ENCODE peak calls at places on chromosomes 6 and 20, in seven cellular contexts. L is CD4-positive, alpha-beta T cell; F is transverse colon; Q is neural progenitor cell; Y is stimulated activated CD4-positive, alpha-beta T cell treated with anti-CD3 and anti-CD28 coated beads, TNF-alpha, amount 100 ng/mL, for 24 hours; O is amniotic stem cell; Z is fibroblast of pulmonary artery. J is an unnamed sample.

GRCh38 chr6:48032156-48032555 is 78.8 kb downstream of the PTCHD4 start:
- DNase-seq in L (no peak), F (no peak), Q (no peak), Y (no peak), O (peak; percentile 68), Z (peak; percentile 77), J (peak; percentile 62)

GRCh38 chr20:64234291-64234791 is 21.2 kb upstream of the PCMTD2 start:
- DNase-seq in L (no peak), F (no peak), Q (no peak), Y (no peak), O (no peak), Z (no peak), J (no peak)

GRCh38 chr6:161079566-161080262 is 88.1 kb downstream of the MAP3K4 start:
- DNase-seq in L (no peak), F (no peak), Q (no peak), Y (peak; percentile 40), O (no peak), Z (peak; percentile 71), J (peak; percentile 76)

GRCh38 chr6:147869223-147869600 is 360.7 kb downstream of the SAMD5 start:
- DNase-seq in L (no peak), F (no peak), Q (no peak), Y (no peak), O (no peak), Z (no peak), J (no peak)

GRCh38 chr20:31841928-31842327 is 3.5 kb downstream of the FOXS1 start:
- DNase-seq in L (no peak), F (no peak), Q (no peak), Y (no peak), O (no peak), Z (peak; percentile 84), J (peak; percentile 78)

GRCh38 chr6:156720739-156721714 is 56.2 kb upstream of the ARID1B start:
- DNase-seq in L (no peak), F (peak; percentile 52), Q (peak; percentile 42), Y (no peak), O (no peak), Z (peak; percentile 18), J (no peak)

GRCh38 chr6:104710543-104711335 is 149.0 kb downstream of the HACE1 start:
- DNase-seq in L (no peak), F (no peak), Q (no peak), Y (no peak), O (no peak), Z (no peak), J (no peak)

GRCh38 chr6:13924146-13924948 is 405 bp upstream of the RNF182 start:
- DNase-seq in L (peak; percentile 49), F (no peak), Q (peak; percentile 92), Y (no peak), O (peak; percentile 6), Z (peak; percentile 37), J (peak; percentile 68)

GRCh38 chr20:45055056-45055455 is 45.9 kb downstream of the KCNS1 start:
- DNase-seq in L (no peak), F (no peak), Q (no peak), Y (no peak), O (no peak), Z (no peak), J (peak; percentile 23)

GRCh38 chr6:39787322-39787721 is 4.9 kb upstream of the DAAM2 start:
- DNase-seq in L (no peak), F (no peak), Q (no peak), Y (no peak), O (no peak), Z (no peak), J (no peak)

GRCh38 chr6:21909321-21909720 is 315.8 kb downstream of the SOX4 start:
- DNase-seq in L (no peak), F (no peak), Q (no peak), Y (no peak), O (no peak), Z (no peak), J (no peak)

GRCh38 chr6:11822346-11822745 is 43.7 kb upstream of the ADTRP start:
- DNase-seq in L (no peak), F (no peak), Q (no peak), Y (no peak), O (no peak), Z (no peak), J (no peak)

GRCh38 chr6:16108996-16109658 is 19.8 kb upstream of the MYLIP start:
- DNase-seq in L (no peak), F (peak; percentile 20), Q (no peak), Y (no peak), O (no peak), Z (peak; percentile 41), J (no peak)

GRCh38 chr6:26211963-26212362 is 124.7 kb downstream of the HFE start:
- DNase-seq in L (no peak), F (no peak), Q (no peak), Y (no peak), O (no peak), Z (no peak), J (no peak)

GRCh38 chr6:12010635-12011275 is 1.4 kb upstream of the HIVEP1 start:
- DNase-seq in L (peak; percentile 64), F (peak; percentile 71), Q (peak; percentile 79), Y (peak; percentile 9), O (no peak), Z (peak; percentile 47), J (no peak)

GRCh38 chr20:45415822-45416637 is at the start of gene PIGT:
- DNase-seq in L (peak; percentile 86), F (peak; percentile 90), Q (peak; percentile 89), Y (peak; percentile 83), O (peak; percentile 66), Z (peak; percentile 81), J (peak; percentile 86)

GRCh38 chr20:35339007-35339406 is 46.8 kb upstream of the FAM83C start:
- DNase-seq in L (no peak), F (no peak), Q (no peak), Y (no peak), O (peak; percentile 69), Z (peak; percentile 78), J (peak; percentile 93)

GRCh38 chr6:139029470-139030210 is 1.1 kb downstream of the ABRACL start:
- DNase-seq in L (peak; percentile 34), F (peak; percentile 76), Q (peak; percentile 63), Y (no peak), O (peak; percentile 28), Z (peak; percentile 82), J (peak; percentile 62)

GRCh38 chr6:16944601-16945000 is 157.2 kb upstream of the STMND1 start:
- DNase-seq in L (no peak), F (no peak), Q (no peak), Y (no peak), O (no peak), Z (no peak), J (no peak)

GRCh38 chr6:138182939-138183791 is 21.4 kb downstream of the ARFGEF3 start:
- DNase-seq in L (no peak), F (peak; percentile 24), Q (peak; percentile 47), Y (no peak), O (no peak), Z (no peak), J (no peak)

GRCh38 chr6:42315991-42316378 is 98.3 kb upstream of the MRPS10 start:
- DNase-seq in L (no peak), F (peak; percentile 18), Q (no peak), Y (no peak), O (peak; percentile 87), Z (peak; percentile 94), J (peak; percentile 99)

GRCh38 chr6:151240036-151240685 is 394 bp downstream of the AKAP12 start:
- DNase-seq in L (no peak), F (peak; percentile 72), Q (peak; percentile 96), Y (no peak), O (peak; percentile 42), Z (peak; percentile 78), J (peak; percentile 80)

GRCh38 chr6:149925253-149925973 is 2.5 kb upstream of the RAET1G start:
- DNase-seq in L (no peak), F (peak; percentile 42), Q (peak; percentile 27), Y (no peak), O (no peak), Z (peak; percentile 18), J (peak; percentile 26)

GRCh38 chr6:142681099-142681498 is 263.9 kb downstream of the HIVEP2 start:
- DNase-seq in L (no peak), F (no peak), Q (no peak), Y (no peak), O (no peak), Z (no peak), J (no peak)

GRCh38 chr6:145960918-145961604 is 3.1 kb downstream of the SHPRH start:
- DNase-seq in L (no peak), F (no peak), Q (no peak), Y (no peak), O (no peak), Z (peak; percentile 89), J (no peak)

GRCh38 chr6:45892696-45893095 is 123.0 kb downstream of the CLIC5 start:
- DNase-seq in L (no peak), F (no peak), Q (no peak), Y (no peak), O (no peak), Z (no peak), J (no peak)

GRCh38 chr6:100457251-100457990 is 7.3 kb downstream of the SIM1 start:
- DNase-seq in L (no peak), F (no peak), Q (peak; percentile 60), Y (no peak), O (no peak), Z (no peak), J (peak; percentile 77)

GRCh38 chr20:37711001-37711400 is 17.2 kb downstream of the CTNNBL1 start:
- DNase-seq in L (no peak), F (no peak), Q (no peak), Y (no peak), O (no peak), Z (peak; percentile 87), J (no peak)

GRCh38 chr6:37623666-37624065 is 74.0 kb downstream of the MDGA1 start:
- DNase-seq in L (no peak), F (no peak), Q (no peak), Y (no peak), O (no peak), Z (no peak), J (no peak)

GRCh38 chr6:41505084-41506049 is 40.8 kb upstream of the FOXP4 start:
- DNase-seq in L (no peak), F (peak; percentile 72), Q (peak; percentile 71), Y (no peak), O (no peak), Z (peak; percentile 76), J (peak; percentile 73)

GRCh38 chr6:137247724-137248123 is 28.5 kb upstream of the IFNGR1 start:
- DNase-seq in L (no peak), F (no peak), Q (no peak), Y (no peak), O (no peak), Z (no peak), J (no peak)

GRCh38 chr6:111888928-111889696 is 15.9 kb upstream of the FYN start:
- DNase-seq in L (no peak), F (no peak), Q (peak; percentile 92), Y (no peak), O (no peak), Z (peak; percentile 48), J (peak; percentile 56)

GRCh38 chr20:43583982-43584432 is 6.7 kb upstream of the IFT52 start:
- DNase-seq in L (no peak), F (peak; percentile 24), Q (no peak), Y (no peak), O (peak; percentile 74), Z (peak; percentile 98), J (peak; percentile 97)

GRCh38 chr6:32609731-32610640 is 20.3 kb upstream of the HLA-DRB1 start:
- DNase-seq in L (no peak), F (no peak), Q (peak; percentile 95), Y (peak; percentile 25), O (peak; percentile 39), Z (peak; percentile 94), J (peak; percentile 91)

GRCh38 chr6:73343164-73343563 is 10.9 kb downstream of the DPPA5 start:
- DNase-seq in L (no peak), F (no peak), Q (no peak), Y (no peak), O (no peak), Z (no peak), J (no peak)

GRCh38 chr6:36224918-36225461 is 28.4 kb downstream of the BRPF3 start:
- DNase-seq in L (no peak), F (no peak), Q (no peak), Y (no peak), O (no peak), Z (peak; percentile 48), J (peak; percentile 16)

GRCh38 chr20:4613718-4614620 is 107.7 kb upstream of the PRND start:
- DNase-seq in L (peak; percentile 67), F (peak; percentile 74), Q (peak; percentile 61), Y (peak; percentile 44), O (no peak), Z (peak; percentile 65), J (peak; percentile 56)

GRCh38 chr6:121652726-121653623 is 217.5 kb downstream of the GJA1 start:
- DNase-seq in L (no peak), F (peak; percentile 8), Q (no peak), Y (no peak), O (peak; percentile 75), Z (peak; percentile 91), J (peak; percentile 86)

J was measured in EL.